ENCODE peak calls at places on chromosomes 12 and 14, in eight cellular contexts. G is GM10248; V is CD8-positive, alpha-beta T cell; H is mesothelial cell of epicardium; S is AG10803; Q is endothelial cell; B is GM12864; Z is omental fat pad. Y is an unnamed sample.
A peak's percentile ranks its signal among the peaks of the same experiment; 100 is the strongest.

GRCh38 chr12:121248611-121249010 is 38.7 kb downstream of the P2RX4 start:
- DNase-seq in G (peak; percentile 69), V (no peak), H (no peak), S (no peak), Q (no peak), B (peak; percentile 80), Z (no peak), Y (no peak)

GRCh38 chr12:62983594-62983993 is 48.6 kb upstream of the PPM1H start:
- DNase-seq in G (no peak), V (no peak), H (no peak), S (no peak), Q (peak; percentile 8), B (no peak), Z (no peak), Y (no peak)

GRCh38 chr12:52010152-52010622 is 3.4 kb downstream of the TAMALIN start:
- DNase-seq in G (no peak), V (no peak), H (peak; percentile 68), S (peak; percentile 80), Q (peak; percentile 86), B (no peak), Z (no peak), Y (peak; percentile 73)

GRCh38 chr12:63068857-63069442 is 82.1 kb downstream of the AVPR1A start:
- DNase-seq in G (no peak), V (no peak), H (no peak), S (peak; percentile 65), Q (peak; percentile 23), B (no peak), Z (no peak), Y (no peak)

GRCh38 chr12:114938487-114939210 is 254.7 kb upstream of the TBX3 start:
- DNase-seq in G (no peak), V (no peak), H (no peak), S (no peak), Q (no peak), B (no peak), Z (no peak), Y (peak; percentile 67)

GRCh38 chr12:27970981-27971489 is 1.5 kb downstream of the PTHLH start:
- DNase-seq in G (no peak), V (no peak), H (peak; percentile 44), S (no peak), Q (no peak), B (no peak), Z (no peak), Y (no peak)

GRCh38 chr14:49892301-49892635 is 614 bp upstream of the ARF6 start:
- DNase-seq in G (peak; percentile 63), V (peak; percentile 48), H (no peak), S (peak; percentile 84), Q (no peak), B (peak; percentile 79), Z (no peak), Y (no peak)

GRCh38 chr14:52189330-52189729 is 78.2 kb upstream of the PTGDR start:
- DNase-seq in G (no peak), V (no peak), H (no peak), S (no peak), Q (no peak), B (no peak), Z (no peak), Y (no peak)

GRCh38 chr12:105804591-105805265 is 334.0 kb downstream of the NUAK1 start:
- DNase-seq in G (no peak), V (no peak), H (no peak), S (no peak), Q (no peak), B (no peak), Z (no peak), Y (no peak)

GRCh38 chr12:810635-811415 is 58.4 kb downstream of the WNK1 start:
- DNase-seq in G (peak; percentile 53), V (no peak), H (no peak), S (no peak), Q (no peak), B (peak; percentile 52), Z (no peak), Y (no peak)

GRCh38 chr12:12051668-12052067 is 19.1 kb upstream of the BCL2L14 start:
- DNase-seq in G (no peak), V (no peak), H (no peak), S (no peak), Q (no peak), B (no peak), Z (no peak), Y (no peak)

GRCh38 chr14:77603654-77604270 is 12.7 kb downstream of the SPTLC2 start:
- DNase-seq in G (no peak), V (no peak), H (no peak), S (no peak), Q (no peak), B (no peak), Z (no peak), Y (no peak)

GRCh38 chr12:49089831-49090773 is 4.5 kb downstream of the DHH start:
- DNase-seq in G (no peak), V (peak; percentile 49), H (peak; percentile 64), S (peak; percentile 43), Q (peak; percentile 74), B (no peak), Z (no peak), Y (peak; percentile 61)

GRCh38 chr12:127480775-127481314 is 786.1 kb upstream of the TMEM132C start:
- DNase-seq in G (no peak), V (no peak), H (no peak), S (no peak), Q (no peak), B (no peak), Z (no peak), Y (no peak)

GRCh38 chr12:127487031-127487430 is 779.9 kb upstream of the TMEM132C start:
- DNase-seq in G (no peak), V (no peak), H (no peak), S (no peak), Q (no peak), B (no peak), Z (no peak), Y (no peak)

GRCh38 chr12:127482950-127483349 is 784.0 kb upstream of the TMEM132C start:
- DNase-seq in G (no peak), V (no peak), H (no peak), S (no peak), Q (no peak), B (no peak), Z (no peak), Y (no peak)

GRCh38 chr12:127489055-127489454 is 777.9 kb upstream of the TMEM132C start:
- DNase-seq in G (no peak), V (no peak), H (no peak), S (no peak), Q (no peak), B (no peak), Z (no peak), Y (no peak)

GRCh38 chr12:127485528-127485927 is 781.4 kb upstream of the TMEM132C start:
- DNase-seq in G (no peak), V (no peak), H (no peak), S (peak; percentile 86), Q (no peak), B (no peak), Z (no peak), Y (no peak)
- TF ChIP-seq CTCF in G (no peak), V (no peak), H (no peak), S (peak; percentile 63), Q (no peak), B (no peak), Z (no peak), Y (no peak)

GRCh38 chr14:105528197-105528858 is 1.9 kb downstream of the TMEM121 start:
- DNase-seq in G (peak; percentile 93), V (peak; percentile 83), H (peak; percentile 87), S (peak; percentile 62), Q (peak; percentile 84), B (no peak), Z (peak; percentile 56), Y (peak; percentile 84)
- TF ChIP-seq CTCF in G (peak; percentile 95), V (peak; percentile 73), H (peak; percentile 77), S (peak; percentile 60), Q (peak; percentile 74), B (peak; percentile 85), Z (no peak), Y (peak; percentile 75)

GRCh38 chr12:32334384-32334783 is 65.0 kb upstream of the FGD4 start:
- DNase-seq in G (peak; percentile 21), V (no peak), H (no peak), S (no peak), Q (no peak), B (peak; percentile 24), Z (no peak), Y (no peak)
- TF ChIP-seq CTCF in G (no peak), V (no peak), H (no peak), S (no peak), Q (no peak), B (no peak), Z (no peak), Y (no peak)

GRCh38 chr12:132238487-132239248 is 90.7 kb downstream of the GALNT9 start:
- DNase-seq in G (no peak), V (no peak), H (no peak), S (no peak), Q (no peak), B (no peak), Z (no peak), Y (peak; percentile 67)
- TF ChIP-seq CTCF in G (no peak), V (no peak), H (no peak), S (no peak), Q (no peak), B (no peak), Z (no peak), Y (no peak)